ENCODE peak calls at places on chromosomes 2 and 18, in eight cellular contexts. H is activated T-helper 1 cell treated with anti-CD3 and anti-CD28 coated beads, Interleukin-2, amount 50 U/mL, for 16 hours; I is stimulated activated CD4-positive, alpha-beta T cell treated with anti-CD3 and anti-CD28 coated beads, Interleukin-15, amount 100 ng/mL, for 24 hours; S is NCI-H2081; Q is retina; A is A172; M is cardiac muscle cell; C is CD4-positive, alpha-beta memory T cell. D is an unnamed sample.

GRCh38 chr2:74876081-74876886 is 42.4 kb downstream of the HK2 start:
- DNase-seq in Q (peak), H (peak), M (peak), A (peak), S (peak), C (peak), I (peak), D (peak)

GRCh38 chr2:196592331-196592911 is 47.1 kb upstream of the CCDC150 start:
- DNase-seq in C (no peak), M (no peak), S (peak), I (peak), Q (peak), H (no peak), A (no peak), D (peak)

GRCh38 chr18:53380063-53380639 is 844.3 kb downstream of the MBD2 start:
- DNase-seq in H (no peak), I (no peak), S (peak), Q (peak), A (peak), C (no peak), M (peak), D (peak)

GRCh38 chr2:229610871-229611270 is 103.5 kb downstream of the DNER start:
- DNase-seq in I (no peak), H (no peak), M (no peak), C (no peak), Q (no peak), S (no peak), A (peak), D (no peak)

GRCh38 chr2:44549099-44549471 is 187.3 kb downstream of the CAMKMT start:
- DNase-seq in M (no peak), I (no peak), S (no peak), C (no peak), A (peak), Q (no peak), H (no peak), D (no peak)

GRCh38 chr18:40012931-40013609 is 1942.0 kb upstream of the PIK3C3 start:
- DNase-seq in I (no peak), H (no peak), M (no peak), C (no peak), Q (no peak), S (no peak), A (peak), D (no peak)

GRCh38 chr2:88709117-88709739 is 17.8 kb downstream of the RPIA start:
- DNase-seq in H (no peak), S (no peak), C (no peak), M (no peak), Q (no peak), I (no peak), A (peak), D (no peak)

GRCh38 chr2:232491139-232491780 is 3.6 kb upstream of the ECEL1 start:
- DNase-seq in S (no peak), I (no peak), M (no peak), Q (no peak), A (no peak), H (no peak), C (no peak), D (no peak)

GRCh38 chr2:179596018-179596417 is 265.4 kb downstream of the ZNF385B start:
- DNase-seq in I (no peak), C (no peak), Q (no peak), S (no peak), A (no peak), H (no peak), M (no peak), D (no peak)